ENCODE peak calls at places on chromosomes 12 and 14, in ten cellular contexts. W, Q, Y, K, E, Z, S, P, M and J are unnamed samples.
A peak's percentile ranks its signal among the peaks of the same experiment; 100 is the strongest.

GRCh38 chr12:26293612-26294011 is 98.2 kb downstream of the SSPN start:
- DNase-seq in M (no peak), Z (no peak), P (no peak), Q (no peak), Y (no peak), S (no peak), E (no peak), W (no peak), K (no peak), J (no peak)

GRCh38 chr12:91180577-91180976 is 2.0 kb downstream of the DCN start:
- DNase-seq in M (no peak), W (no peak), S (peak; percentile 41), K (peak; percentile 78), Z (no peak), P (no peak), E (no peak), Q (no peak), Y (no peak), J (no peak)

GRCh38 chr12:66453111-66453510 is 150.8 kb downstream of the HELB start:
- DNase-seq in E (no peak), K (no peak), P (no peak), Z (no peak), S (no peak), Y (no peak), W (no peak), M (no peak), Q (no peak), J (no peak)

GRCh38 chr12:19771858-19772257 is 332.6 kb downstream of the AEBP2 start:
- DNase-seq in K (peak; percentile 82), S (peak; percentile 43), Z (no peak), Y (no peak), P (no peak), W (no peak), Q (no peak), E (no peak), M (no peak), J (no peak)

GRCh38 chr14:49584058-49584457 is 2.1 kb downstream of the RPS29 start:
- DNase-seq in P (no peak), K (no peak), Z (no peak), Y (no peak), M (no peak), S (no peak), Q (no peak), W (no peak), E (no peak), J (no peak)

GRCh38 chr14:67934087-67934486 is 114.5 kb downstream of the RAD51B start:
- DNase-seq in S (peak; percentile 89), W (no peak), Z (no peak), P (peak; percentile 29), E (no peak), Y (peak; percentile 40), K (peak; percentile 85), Q (no peak), M (peak; percentile 20), J (peak; percentile 18)

GRCh38 chr12:4984971-4985370 is 58.7 kb upstream of the KCNA5 start:
- DNase-seq in M (no peak), E (no peak), Q (no peak), Z (no peak), Y (no peak), K (no peak), S (no peak), P (no peak), W (no peak), J (no peak)

GRCh38 chr14:71029236-71029781 is 122.0 kb downstream of the PCNX1 start:
- DNase-seq in S (no peak), W (no peak), Z (no peak), K (no peak), Y (no peak), P (no peak), Q (no peak), M (no peak), E (no peak), J (no peak)

GRCh38 chr12:96482086-96482485 is 7.3 kb upstream of the CFAP54 start:
- DNase-seq in M (no peak), Y (no peak), Q (no peak), S (no peak), E (no peak), Z (no peak), W (no peak), P (no peak), K (no peak), J (no peak)

GRCh38 chr14:90072350-90072749 is 10.6 kb downstream of the KCNK13 start:
- DNase-seq in Y (peak; percentile 36), Q (peak; percentile 48), M (no peak), P (no peak), K (no peak), W (no peak), S (no peak), Z (no peak), E (no peak), J (no peak)

GRCh38 chr14:32028599-32028998 is 48.5 kb upstream of the ARHGAP5 start:
- DNase-seq in Z (no peak), Q (no peak), Y (no peak), W (no peak), M (no peak), E (no peak), S (no peak), K (no peak), P (no peak), J (no peak)

GRCh38 chr14:35416108-35416750 is 11.7 kb upstream of the NFKBIA start:
- DNase-seq in Y (no peak), M (no peak), Z (no peak), W (no peak), P (no peak), S (no peak), Q (no peak), E (no peak), K (no peak), J (peak; percentile 34)

GRCh38 chr14:97976861-97977260 is 1179.7 kb downstream of the VRK1 start:
- DNase-seq in Q (no peak), S (no peak), Y (no peak), Z (peak; percentile 16), E (no peak), P (no peak), M (peak; percentile 12), K (no peak), W (no peak), J (peak; percentile 70)

GRCh38 chr12:8077207-8077606 is 4.9 kb upstream of the NECAP1 start:
- DNase-seq in M (no peak), E (no peak), Z (no peak), Y (no peak), W (no peak), P (no peak), S (peak; percentile 74), K (peak; percentile 62), Q (no peak), J (no peak)

GRCh38 chr12:66074561-66074960 is 56.0 kb downstream of the LLPH start:
- DNase-seq in Y (no peak), S (no peak), E (no peak), W (no peak), Z (no peak), M (no peak), P (no peak), K (peak; percentile 79), Q (no peak), J (no peak)

GRCh38 chr12:12636641-12637040 is 25.0 kb downstream of the CREBL2 start:
- DNase-seq in K (no peak), Z (no peak), E (no peak), Y (no peak), P (no peak), W (no peak), S (no peak), Q (no peak), M (no peak), J (no peak)

GRCh38 chr12:68838046-68838886 is 30.3 kb downstream of the MDM2 start:
- DNase-seq in P (no peak), W (no peak), Y (no peak), E (no peak), M (no peak), S (no peak), Q (no peak), K (no peak), Z (no peak), J (no peak)
- TF ChIP-seq POLR2A in P (no peak), W (no peak), Y (no peak), E (no peak), M (no peak), S (peak; percentile 50), Q (no peak), K (no peak), Z (no peak), J (no peak)

GRCh38 chr12:98295681-98296080 is 219.7 kb upstream of the TMPO start:
- DNase-seq in S (no peak), M (no peak), Q (no peak), E (no peak), W (no peak), Z (no peak), P (no peak), K (no peak), Y (no peak), J (no peak)
- H3K27ac ChIP-seq in S (no peak overlapping the region), M (no peak overlapping the region), Q (no peak overlapping the region), E (no peak overlapping the region), W (no peak overlapping the region), Z (no peak overlapping the region), P (no peak overlapping the region), K (no peak overlapping the region), Y (no peak overlapping the region), J (no peak overlapping the region)

GRCh38 chr12:101928556-101928955 is 51.2 kb downstream of the DRAM1 start:
- DNase-seq in Q (no peak), K (no peak), M (no peak), W (no peak), Y (no peak), Z (no peak), S (no peak), E (no peak), P (no peak), J (no peak)
- H3K9me3 ChIP-seq in Q (no peaks in the 10 kb centered on the region), K (no peaks in the 10 kb centered on the region), M (no peaks in the 10 kb centered on the region), W (no peaks in the 10 kb centered on the region), Y (no peaks in the 10 kb centered on the region), Z (no peaks in the 10 kb centered on the region), S (no peaks in the 10 kb centered on the region), E (no peaks in the 10 kb centered on the region), P (no peaks in the 10 kb centered on the region), J (no peaks in the 10 kb centered on the region)

DNA sequence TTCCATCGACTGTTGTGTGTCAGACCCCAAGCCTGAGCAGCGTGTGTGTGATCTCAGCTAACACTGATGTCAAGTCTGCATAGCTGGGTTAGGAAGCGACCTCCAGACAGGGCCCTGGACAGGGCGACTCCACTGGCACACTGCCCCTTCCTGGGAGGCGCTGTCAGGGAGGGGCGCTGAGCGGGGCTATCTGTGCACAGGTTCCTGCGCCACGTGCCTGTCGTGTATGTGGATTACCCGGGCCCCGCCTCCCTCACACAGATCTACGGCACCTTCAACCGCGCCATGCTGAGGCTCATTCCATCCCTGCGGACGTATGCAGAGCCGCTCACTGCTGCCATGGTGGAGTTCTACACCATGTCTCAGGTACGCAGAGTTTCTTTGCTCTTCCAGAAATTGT is 53.9 kb downstream of the DYNC1H1 start:
- DNase-seq in K (no peak), P (no peak), Y (no peak), W (no peak), M (no peak), E (no peak), S (no peak), Z (no peak), Q (no peak), J (no peak)
- TF ChIP-seq POLR2A in K (no peak), P (no peak), Y (no peak), W (no peak), M (no peak), E (no peak), S (no peak), Z (no peak), Q (no peak), J (no peak)

GRCh38 chr14:60655114-60655897 is 6.0 kb upstream of the SIX1 start:
- DNase-seq in K (no peak), M (no peak), E (no peak), Z (no peak), S (no peak), W (no peak), P (no peak), Q (no peak), Y (no peak), J (no peak)
- H3K27ac ChIP-seq in K (peak overlapping the region; percentile 61), M (no peak overlapping the region), E (no peak overlapping the region), Z (peak overlapping the region; percentile 93), S (no peak overlapping the region), W (no peak overlapping the region), P (no peak overlapping the region), Q (no peak overlapping the region), Y (no peak overlapping the region), J (no peak overlapping the region)